ENCODE peak calls at places on chromosomes 16 and 17, in five cellular contexts. E is caudate nucleus, H is lower lobe of right lung, Y is mesendoderm, M is SK-N-SH. T is an unnamed sample.

GRCh38 chr17:19003966-19004600 is 481 bp downstream of the FAM83G start:
- DNase-seq in Y (peak; percentile 76), H (no peak), M (peak; percentile 54), E (no peak), T (no peak)

GRCh38 chr17:27808629-27809028 is 8.3 kb upstream of the NOS2 start:
- DNase-seq in Y (no peak), M (no peak), H (no peak), E (no peak), T (no peak)

GRCh38 chr17:27265333-27265732 is 28.6 kb upstream of the WSB1 start:
- DNase-seq in H (no peak), M (no peak), Y (no peak), E (no peak), T (no peak)

GRCh38 chr16:66899945-66900688 is 18.6 kb downstream of the CDH16 start:
- DNase-seq in E (no peak), H (peak; percentile 76), M (peak; percentile 81), Y (peak; percentile 85), T (peak; percentile 86)

GRCh38 chr17:65183736-65184135 is 46.6 kb downstream of the RGS9 start:
- DNase-seq in E (no peak), Y (peak; percentile 98), H (no peak), M (no peak), T (no peak)

GRCh38 chr16:19883296-19883951 is 1.2 kb downstream of the GPRC5B start:
- DNase-seq in M (peak; percentile 60), E (peak; percentile 76), Y (peak; percentile 93), H (no peak), T (peak; percentile 59)

GRCh38 chr17:6231886-6232767 is 161.9 kb downstream of the WSCD1 start:
- DNase-seq in H (no peak), M (no peak), E (no peak), Y (peak; percentile 61), T (peak; percentile 20)

GRCh38 chr17:80453126-80453979 is 23.1 kb downstream of the NPTX1 start:
- DNase-seq in H (no peak), M (peak; percentile 53), Y (no peak), E (no peak), T (no peak)

DNA sequence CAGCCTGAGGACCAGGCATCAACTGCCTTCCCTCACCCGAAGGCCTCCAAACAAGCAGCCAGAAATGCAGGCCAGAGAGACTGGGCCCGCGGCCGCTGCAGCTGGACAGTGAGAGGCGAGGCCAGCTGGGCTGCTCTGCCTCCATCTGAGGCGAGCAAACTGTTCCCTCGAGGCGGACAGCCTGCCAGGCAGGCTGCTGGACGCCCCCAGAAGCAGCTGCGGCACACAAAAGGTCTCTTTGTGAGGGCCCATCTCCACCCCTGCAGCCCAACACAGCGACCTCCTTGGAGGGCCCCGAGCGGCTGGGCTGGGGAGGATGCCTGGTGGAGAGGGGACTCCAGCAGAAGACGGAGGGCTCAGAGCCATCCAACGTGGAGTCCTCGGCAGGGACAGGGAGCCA is 4.7 kb downstream of the CORO7 start:
- DNase-seq in H (peak; percentile 53), E (peak; percentile 89), M (peak; percentile 37), Y (no peak), T (peak; percentile 96)
- H3K27ac ChIP-seq in H (peak overlapping the region; percentile 44), E (peak overlapping the region; percentile 97), M (peak overlapping the region; percentile 51), Y (no peak overlapping the region), T (peak overlapping the region; percentile 68)

DNA sequence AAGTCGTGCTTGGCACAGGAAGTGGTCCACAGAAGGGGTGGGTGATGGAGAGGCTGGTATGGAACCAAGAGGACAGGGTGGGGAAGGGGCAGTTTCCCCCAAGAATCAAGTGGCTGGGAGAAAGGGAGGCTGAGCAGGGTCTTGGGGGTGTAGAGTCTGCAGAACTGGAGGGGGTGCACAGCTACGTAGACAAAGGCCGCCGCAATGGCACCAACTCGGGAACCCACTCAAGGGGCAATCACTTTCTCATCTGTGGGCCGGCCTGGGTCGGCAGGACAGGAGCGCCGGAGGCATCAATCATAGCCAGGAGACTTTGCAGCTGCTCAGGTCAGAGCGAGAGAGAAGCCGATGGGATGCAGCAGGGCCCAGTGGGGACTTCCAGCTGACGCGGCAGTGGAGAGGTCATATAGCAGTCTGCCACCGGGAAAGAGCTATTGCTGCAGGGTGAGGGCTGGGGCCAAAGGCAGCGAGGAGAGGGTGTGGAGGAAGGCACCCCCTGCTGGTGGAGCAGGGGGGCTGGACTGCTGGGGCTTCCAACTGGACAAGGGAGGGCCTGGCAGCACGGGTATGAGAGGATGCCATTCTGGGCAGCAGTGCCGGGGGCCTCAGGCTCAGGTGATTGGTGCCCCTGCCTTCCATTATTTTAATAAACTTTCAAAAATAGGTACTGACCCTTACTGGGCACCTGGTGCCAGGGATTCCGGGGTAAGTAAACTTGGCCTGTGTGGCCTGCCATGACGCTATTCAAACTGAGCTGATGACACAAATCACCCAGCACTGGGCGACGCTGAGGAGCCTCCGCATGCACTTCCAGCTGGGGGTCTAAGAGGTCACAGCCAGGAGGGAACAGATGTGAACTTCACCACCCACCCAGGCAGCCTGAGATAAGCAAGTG is 52.5 kb upstream of the MTSS2 start:
- DNase-seq in Y (peak; percentile 80), E (no peak), H (peak; percentile 77), M (peak; percentile 81), T (peak; percentile 84)
- H3K27ac ChIP-seq in Y (no peak overlapping the region), E (peak overlapping the region; percentile 55), H (peak overlapping the region; percentile 80), M (peak overlapping the region; percentile 99), T (peak overlapping the region; percentile 23)

GRCh38 chr17:73284906-73285602 is 23.4 kb upstream of the CPSF4L start:
- DNase-seq in H (no peak), E (no peak), Y (no peak), M (peak; percentile 82), T (no peak)

GRCh38 chr17:73285603-73285908 is 23.9 kb upstream of the CPSF4L start:
- DNase-seq in Y (no peak), H (no peak), E (no peak), M (no peak), T (no peak)

GRCh38 chr17:73286863-73287296 is 24.9 kb downstream of the CDC42EP4 start:
- DNase-seq in Y (no peak), E (no peak), H (no peak), M (no peak), T (no peak)

GRCh38 chr17:73284339-73284738 is 22.7 kb upstream of the CPSF4L start:
- DNase-seq in M (peak; percentile 71), Y (no peak), E (no peak), H (no peak), T (no peak)

DNA sequence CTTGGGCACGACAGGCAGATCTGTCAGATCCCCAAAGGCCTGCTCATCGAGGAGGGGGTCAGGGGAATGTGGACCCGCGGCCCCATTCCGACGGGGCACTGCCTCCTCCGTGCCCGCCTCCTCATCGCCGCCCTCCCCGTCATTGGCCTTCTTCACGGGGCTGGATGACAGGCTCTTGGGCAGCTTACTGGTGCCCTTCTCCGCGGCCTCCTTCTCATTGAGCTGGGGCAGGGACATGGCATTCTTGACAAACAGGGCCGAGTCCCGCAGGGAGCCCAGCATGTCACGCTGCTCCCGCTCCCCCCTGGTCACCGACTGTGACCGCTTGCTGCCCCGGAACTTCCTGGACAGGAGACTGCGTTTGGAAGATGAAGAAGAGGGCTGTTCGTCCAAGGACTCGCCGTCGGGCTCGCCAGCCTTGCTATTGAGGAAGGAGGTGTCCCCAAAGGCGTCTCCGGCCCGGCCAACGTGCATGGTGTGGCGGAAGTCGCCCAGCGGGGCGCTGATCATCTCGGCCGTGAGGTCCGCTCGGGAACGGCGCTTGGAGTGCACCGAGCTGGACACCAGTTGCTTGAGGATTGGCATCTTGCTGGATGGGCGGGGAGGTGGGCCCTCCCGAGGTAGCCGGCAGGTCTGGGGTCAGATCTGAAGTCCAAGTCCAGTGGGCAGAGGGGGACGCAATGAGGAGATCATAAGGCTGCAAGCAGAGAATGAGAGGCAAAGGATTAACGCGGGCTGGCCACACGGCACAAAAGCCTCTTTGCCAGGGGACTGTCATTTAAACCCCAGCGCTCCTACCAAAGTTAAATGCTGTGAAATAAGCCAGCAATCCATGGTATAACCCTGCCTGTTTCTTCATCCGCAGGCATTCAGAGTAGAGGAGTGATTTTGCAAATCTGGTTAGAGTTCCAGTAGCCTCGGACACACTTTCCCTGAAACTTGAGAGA is 24.5 kb upstream of the CPSF4L start:
- DNase-seq in E (no peak), H (no peak), M (no peak), Y (no peak), T (no peak)
- H3K27ac ChIP-seq in E (peak overlapping the region; percentile 81), H (no peak overlapping the region), M (no peak overlapping the region), Y (no peak overlapping the region), T (no peak overlapping the region)

DNA sequence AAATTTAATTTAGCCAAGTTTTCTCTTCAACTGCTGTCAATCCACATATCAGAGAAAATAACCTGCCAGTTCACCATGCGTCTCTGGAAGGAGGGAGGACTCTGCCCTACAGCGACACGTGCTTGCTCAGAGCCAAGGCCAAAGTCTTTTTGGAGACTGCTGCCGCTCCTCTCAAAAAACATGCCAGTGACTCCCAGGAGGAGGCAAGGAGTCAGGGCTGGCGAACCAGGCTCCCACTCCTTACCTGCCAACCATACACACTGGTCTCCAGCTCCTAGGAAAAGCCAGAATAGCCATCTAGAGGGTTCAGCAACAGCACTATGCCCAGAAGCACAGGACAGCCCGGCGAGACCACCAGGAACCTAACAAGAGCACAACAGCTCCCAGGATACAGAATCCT is 73.0 kb downstream of the ANKRD11 start:
- DNase-seq in H (no peak), E (no peak), M (no peak), Y (no peak), T (no peak)
- H3K27ac ChIP-seq in H (no peak overlapping the region), E (no peak overlapping the region), M (no peak overlapping the region), Y (no peak overlapping the region), T (no peak overlapping the region)

DNA sequence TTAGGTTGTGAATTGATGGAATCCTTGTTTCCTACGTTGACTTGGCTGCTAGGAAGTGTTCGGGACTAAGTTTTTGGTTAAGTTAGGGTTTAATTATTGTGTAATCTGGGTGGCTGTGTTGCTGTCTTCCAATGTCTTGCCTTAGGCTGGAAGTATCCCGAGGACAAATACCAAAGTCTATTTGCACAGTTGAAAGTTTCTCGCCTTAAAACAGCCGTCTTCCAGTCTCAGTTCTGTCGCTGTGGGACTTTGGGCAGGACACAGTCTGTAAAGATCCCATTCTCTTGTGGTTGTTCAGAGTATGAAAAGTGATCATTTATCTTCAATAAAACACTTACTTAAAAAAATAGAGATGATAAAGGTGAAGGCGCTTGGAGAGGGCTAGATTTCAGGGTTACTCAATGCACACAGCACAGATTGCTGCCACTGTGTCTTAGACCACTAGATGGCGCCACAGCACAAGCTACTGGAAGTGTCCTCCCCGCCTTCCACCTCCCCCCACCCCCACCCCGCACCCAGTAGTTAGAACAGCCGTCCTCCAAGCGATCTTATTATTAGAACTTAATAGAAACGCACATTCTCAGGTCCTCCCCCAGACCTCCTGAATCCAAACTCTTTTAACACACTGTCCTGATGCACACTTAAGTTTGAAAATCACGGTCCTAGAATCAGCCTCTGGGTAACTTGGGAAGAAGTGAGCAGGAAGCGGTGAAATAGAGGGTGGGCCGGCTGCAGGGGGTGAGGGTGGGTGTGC is 45.8 kb downstream of the AKAP1 start:
- DNase-seq in Y (peak; percentile 77), H (peak; percentile 80), E (peak; percentile 64), M (peak; percentile 98), T (peak; percentile 77)
- H3K27ac ChIP-seq in Y (no peak overlapping the region), H (no peak overlapping the region), E (no peak overlapping the region), M (peak overlapping the region; percentile 50), T (no peak overlapping the region)

GRCh38 chr16:25570131-25570530 is 121.6 kb upstream of the HS3ST4 start:
- DNase-seq in H (no peak), E (no peak), M (no peak), Y (no peak), T (no peak)
- H3K27ac ChIP-seq in H (no peak overlapping the region), E (no peak overlapping the region), M (no peak overlapping the region), Y (no peak overlapping the region), T (no peak overlapping the region)